ENCODE peak calls at places on chromosome 21, in five cellular contexts. P, I, Q, Z and U are unnamed samples.

GRCh38 chr21:35225573-35225972 is 176.5 kb upstream of the RUNX1 start:
- DNase-seq in P (no peak), I (no peak), Q (no peak), Z (no peak), U (no peak)

GRCh38 chr21:39715804-39716397 is 29.1 kb upstream of the IGSF5 start:
- DNase-seq in P (peak; percentile 70), I (peak; percentile 54), Q (peak; percentile 69), Z (peak; percentile 21), U (no peak)

GRCh38 chr21:9839011-9839661 is 682.2 kb upstream of the TPTE start:
- DNase-seq in P (peak; percentile 1), I (no peak), Q (peak; percentile 47), Z (no peak), U (no peak)

GRCh38 chr21:44666401-44667320 is at the start of gene KRTAP12-2:
- DNase-seq in P (peak; percentile 61), I (no peak), Q (no peak), Z (no peak), U (no peak)

GRCh38 chr21:38769253-38769780 is 36.4 kb upstream of the ETS2 start:
- DNase-seq in P (peak; percentile 30), I (no peak), Q (no peak), Z (peak; percentile 89), U (no peak)

GRCh38 chr21:38820471-38821239 is 14.9 kb downstream of the ETS2 start:
- DNase-seq in P (no peak), I (no peak), Q (no peak), Z (no peak), U (peak; percentile 93)

GRCh38 chr21:31161157-31161556 is 122.9 kb upstream of the KRTAP19-8 start:
- DNase-seq in P (no peak), I (no peak), Q (peak; percentile 30), Z (peak; percentile 78), U (no peak)

GRCh38 chr21:15140321-15141019 is 75.7 kb upstream of the NRIP1 start:
- DNase-seq in P (no peak), I (no peak), Q (peak; percentile 74), Z (no peak), U (no peak)

GRCh38 chr21:40074198-40074597 is 207.0 kb downstream of the PCP4 start:
- DNase-seq in P (no peak), I (no peak), Q (no peak), Z (no peak), U (no peak)

GRCh38 chr21:46549650-46550049 is 55.2 kb downstream of the S100B start:
- DNase-seq in P (no peak), I (no peak), Q (no peak), Z (no peak), U (no peak)

GRCh38 chr21:28738882-28739281 is 253.8 kb downstream of the LTN1 start:
- DNase-seq in P (no peak), I (no peak), Q (no peak), Z (no peak), U (no peak)

GRCh38 chr21:44918581-44919033 is 2.1 kb downstream of the ITGB2 start:
- DNase-seq in P (no peak), I (no peak), Q (no peak), Z (no peak), U (no peak)

GRCh38 chr21:41878831-41879189 is 334 bp downstream of the PRDM15 start:
- DNase-seq in P (peak; percentile 77), I (peak; percentile 73), Q (peak; percentile 77), Z (peak; percentile 91), U (no peak)
- TF ChIP-seq CTCF in P (no peak), I (no peak), Q (no peak), Z (no peak), U (no peak)

DNA sequence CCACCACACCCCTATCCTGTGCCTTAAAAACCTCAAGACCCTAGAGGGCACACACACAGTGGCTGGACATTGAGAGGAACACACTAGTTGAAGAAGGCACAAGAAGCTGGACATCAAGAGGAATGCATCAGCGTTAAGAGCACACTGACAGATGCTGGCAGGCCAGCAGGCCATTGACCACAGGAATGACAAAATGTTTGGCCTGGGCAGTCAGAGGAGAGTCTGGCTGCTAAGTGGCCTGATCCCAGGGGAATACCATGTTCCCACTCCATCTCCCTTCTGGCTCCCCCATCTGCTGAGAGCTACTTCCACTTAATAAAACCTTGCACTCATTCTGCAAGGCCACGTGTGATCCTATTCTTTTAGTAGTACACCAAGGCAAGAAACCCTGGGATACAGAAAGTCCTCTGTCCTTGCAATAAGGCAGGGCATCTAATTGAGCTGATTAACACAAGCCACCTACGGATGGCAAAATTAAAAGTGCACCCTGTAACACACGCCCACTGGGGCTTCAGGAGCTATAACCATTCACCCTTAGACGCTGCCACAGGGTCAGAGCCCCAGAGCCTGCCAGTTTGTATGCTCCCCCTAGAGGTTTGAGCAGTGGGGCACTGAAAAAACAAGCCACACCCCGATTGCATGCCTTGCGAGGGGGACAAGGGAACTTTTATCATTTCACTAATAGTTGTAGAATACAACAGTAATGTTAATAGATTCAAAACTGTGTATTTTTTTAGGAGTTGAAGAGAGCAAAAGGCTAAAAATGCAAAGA is 1216.1 kb upstream of the NCAM2 start:
- DNase-seq in P (no peak), I (peak; percentile 18), Q (no peak), Z (no peak), U (no peak)
- TF ChIP-seq CTCF in P (no peak), I (no peak), Q (no peak), Z (no peak), U (no peak)

DNA sequence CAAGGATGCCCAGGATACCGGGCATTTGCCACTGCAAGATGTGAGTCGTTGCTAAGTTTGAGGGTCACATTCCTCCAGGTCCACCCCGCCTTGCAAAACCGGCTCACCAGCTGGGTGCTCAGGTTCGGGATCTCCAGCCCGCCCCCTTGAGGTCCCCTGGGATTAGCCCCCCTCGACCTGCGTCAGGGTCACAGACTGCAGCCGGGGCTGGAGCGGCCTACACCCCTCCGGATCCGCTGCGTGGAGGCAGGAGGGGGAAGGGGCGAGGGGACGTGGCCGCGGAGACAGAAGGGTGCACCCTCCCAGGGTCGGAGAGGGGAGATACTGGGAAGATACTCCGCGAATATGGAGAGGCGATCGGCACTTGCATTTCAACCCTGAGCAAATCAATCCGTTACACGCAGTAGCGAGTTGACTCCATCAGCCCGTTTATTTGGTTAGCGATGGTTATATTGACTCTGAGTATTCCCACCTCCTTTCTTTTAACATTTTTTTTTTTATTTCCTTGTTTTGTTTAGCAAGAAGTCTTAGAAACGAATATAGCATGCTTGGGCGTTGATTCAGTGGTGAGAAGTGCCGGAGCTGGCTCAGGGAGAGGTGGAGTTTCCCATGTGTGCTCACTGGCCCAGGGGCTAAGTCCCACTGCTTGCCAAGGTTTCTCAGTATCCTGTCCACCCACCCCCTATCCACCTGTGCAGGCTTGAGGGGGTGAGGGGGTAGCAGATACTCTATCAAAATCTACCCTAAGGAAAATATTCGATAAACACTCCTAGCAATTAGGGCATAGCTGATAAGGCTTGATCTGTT is 983 bp downstream of the IFNAR2 start:
- DNase-seq in P (peak; percentile 63), I (peak; percentile 78), Q (peak; percentile 40), Z (peak; percentile 71), U (no peak)
- TF ChIP-seq CTCF in P (peak; percentile 21), I (no peak), Q (no peak), Z (no peak), U (no peak)

GRCh38 chr21:25867041-25867440 is 132.3 kb downstream of the GABPA start:
- DNase-seq in P (no peak), I (no peak), Q (no peak), Z (no peak), U (no peak)

GRCh38 chr21:25871566-25871965 is 136.8 kb downstream of the GABPA start:
- DNase-seq in P (peak; percentile 17), I (peak; percentile 41), Q (peak; percentile 37), Z (no peak), U (no peak)

GRCh38 chr21:25870084-25870483 is 135.3 kb downstream of the GABPA start:
- DNase-seq in P (no peak), I (no peak), Q (no peak), Z (no peak), U (no peak)

DNA sequence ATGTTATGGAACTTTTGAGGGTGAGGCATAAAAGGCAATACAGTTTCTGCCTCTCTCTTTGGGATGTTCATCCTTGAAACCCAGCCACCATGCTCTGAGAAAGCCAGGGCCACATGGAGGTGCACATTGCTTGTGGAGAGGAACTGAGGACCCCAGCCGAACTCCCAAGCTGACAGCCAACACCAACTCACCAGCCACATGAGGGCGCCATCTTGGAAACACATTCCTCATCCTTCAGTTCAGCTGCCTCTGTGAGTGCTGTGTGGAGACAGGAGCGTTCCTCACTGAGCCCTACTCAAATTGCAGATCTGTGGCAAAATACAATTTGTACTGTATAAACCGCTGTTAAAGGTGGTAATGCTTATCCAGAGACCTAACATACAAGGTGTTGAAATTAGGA is 137.5 kb downstream of the GABPA start:
- DNase-seq in P (no peak), I (peak; percentile 51), Q (no peak), Z (no peak), U (no peak)
- TF ChIP-seq CTCF in P (peak; percentile 43), I (peak; percentile 19), Q (no peak), Z (no peak), U (no peak)

GRCh38 chr21:41987310-41987709 is 22.9 kb downstream of the ZBTB21 start:
- DNase-seq in P (no peak), I (no peak), Q (no peak), Z (no peak), U (no peak)
- TF ChIP-seq CTCF in P (no peak), I (no peak), Q (no peak), Z (no peak), U (no peak)